ENCODE peak calls at places on chromosomes 3 and 15, in eight cellular contexts. Q, A, V, Z, L, W, O and D are unnamed samples. For H3K9me3, the result is how much of the 10 kb centered on the place peaks cover.

GRCh38 chr3:38836561-38836960 is 20.5 kb upstream of the SCN10A start:
- DNase-seq in A (no peak), Q (no peak), V (no peak), O (no peak), Z (no peak), L (no peak), W (no peak), D (no peak)

GRCh38 chr15:90818251-90819210 is 49.9 kb upstream of the FURIN start:
- DNase-seq in A (no peak), L (no peak), Z (no peak), W (no peak), V (no peak), Q (peak), O (no peak), D (no peak)

GRCh38 chr3:39013289-39013688 is 38.5 kb downstream of the SCN11A start:
- DNase-seq in O (no peak), Z (no peak), V (no peak), W (no peak), L (no peak), A (no peak), Q (no peak), D (no peak)

GRCh38 chr3:61627768-61628185 is 66.4 kb downstream of the PTPRG start:
- DNase-seq in V (no peak), W (no peak), A (peak), Q (no peak), L (no peak), Z (no peak), O (peak), D (peak)

GRCh38 chr15:77413687-77414349 is 6.1 kb downstream of the PEAK1 start:
- DNase-seq in Z (no peak), L (no peak), O (no peak), W (no peak), V (no peak), A (no peak), Q (no peak), D (no peak)

GRCh38 chr3:62688050-62688449 is 187.2 kb downstream of the CADPS start:
- DNase-seq in L (no peak), A (no peak), W (no peak), Z (no peak), O (no peak), V (no peak), Q (no peak), D (no peak)

GRCh38 chr3:56314842-56315241 is 153.4 kb downstream of the ERC2 start:
- DNase-seq in W (peak), O (no peak), V (no peak), Q (no peak), Z (no peak), A (no peak), L (no peak), D (no peak)

GRCh38 chr15:75455424-75455981 is 4.0 kb upstream of the SIN3A start:
- DNase-seq in L (peak), W (peak), O (peak), V (peak), Z (peak), Q (peak), A (peak), D (peak)

GRCh38 chr15:59519329-59519728 is 81.3 kb downstream of the FAM81A start:
- DNase-seq in A (no peak), L (no peak), W (no peak), V (no peak), Q (no peak), Z (no peak), O (no peak), D (no peak)

GRCh38 chr15:57534279-57534678 is 57.4 kb upstream of the MYZAP start:
- DNase-seq in Q (no peak), A (no peak), W (no peak), O (no peak), V (no peak), Z (no peak), L (no peak), D (no peak)

GRCh38 chr3:151228291-151229125 is 25.5 kb upstream of the GPR171 start:
- DNase-seq in A (peak), Z (no peak), V (no peak), W (no peak), Q (no peak), L (no peak), O (no peak), D (no peak)

GRCh38 chr3:64541803-64542202 is 146.0 kb downstream of the ADAMTS9 start:
- DNase-seq in Q (no peak), O (no peak), W (no peak), A (no peak), L (no peak), Z (no peak), V (no peak), D (no peak)

GRCh38 chr3:120637836-120638559 is 41.9 kb downstream of the NDUFB4 start:
- DNase-seq in A (no peak), Z (no peak), V (no peak), W (no peak), O (no peak), Q (no peak), L (no peak), D (no peak)

GRCh38 chr3:26308454-26308853 is 314.1 kb upstream of the LRRC3B start:
- DNase-seq in A (no peak), W (no peak), O (no peak), L (no peak), V (no peak), Z (no peak), Q (no peak), D (no peak)

GRCh38 chr3:13588221-13588701 is 39.3 kb downstream of the FBLN2 start:
- DNase-seq in A (no peak), L (no peak), Z (no peak), O (no peak), Q (no peak), V (no peak), W (no peak), D (no peak)

GRCh38 chr3:60774617-60775016 is 476.6 kb downstream of the FHIT start:
- DNase-seq in O (no peak), Z (no peak), V (no peak), W (no peak), A (no peak), L (no peak), Q (no peak), D (no peak)

GRCh38 chr3:105166893-105167292 is 199.8 kb upstream of the ALCAM start:
- DNase-seq in O (no peak), W (no peak), V (no peak), Z (no peak), L (no peak), A (no peak), Q (no peak), D (no peak)

GRCh38 chr15:99169769-99170311 is 65.0 kb downstream of the SYNM start:
- DNase-seq in W (no peak), Q (no peak), V (no peak), O (peak), A (peak), Z (peak), L (peak), D (no peak)

GRCh38 chr3:174533286-174533685 is 325.8 kb upstream of the NAALADL2 start:
- DNase-seq in Z (no peak), O (no peak), Q (no peak), V (no peak), A (no peak), L (no peak), W (no peak), D (no peak)

GRCh38 chr3:122795674-122795969 is 753 bp downstream of the SLC49A4 start:
- DNase-seq in V (no peak), W (no peak), Z (no peak), A (no peak), O (no peak), Q (no peak), L (no peak), D (no peak)

GRCh38 chr15:91471410-91471993 is 371.4 kb downstream of the SV2B start:
- DNase-seq in Z (no peak), Q (no peak), A (no peak), V (no peak), W (no peak), L (no peak), O (no peak), D (no peak)

GRCh38 chr3:176953106-176954080 is 243.9 kb downstream of the TBL1XR1 start:
- DNase-seq in Q (peak), V (no peak), W (peak), Z (peak), L (peak), A (peak), O (peak), D (no peak)

GRCh38 chr15:39922450-39923092 is 2.5 kb upstream of the GPR176 start:
- DNase-seq in W (no peak), A (no peak), Z (peak), O (no peak), Q (no peak), V (no peak), L (no peak), D (no peak)

GRCh38 chr15:69450968-69451695 is 1.5 kb upstream of the RPLP1 start:
- DNase-seq in O (no peak), W (no peak), Q (no peak), V (no peak), A (no peak), L (no peak), Z (no peak), D (no peak)

GRCh38 chr3:10173095-10173925 is 8.6 kb downstream of the IRAK2 start:
- DNase-seq in O (no peak), Z (no peak), Q (no peak), A (no peak), L (no peak), W (no peak), V (no peak), D (no peak)

GRCh38 chr3:1945698-1946097 is 153.0 kb upstream of the CNTN4 start:
- DNase-seq in Z (no peak), L (no peak), A (no peak), V (no peak), Q (no peak), W (no peak), O (no peak), D (no peak)
- H3K9me3 ChIP-seq in Z (under half), L (under half), A (under half), V (under half), Q (under half), W (under half), O (under half), D (under half)

GRCh38 chr15:29695486-29696167 is 126.6 kb downstream of the TJP1 start:
- DNase-seq in L (no peak), V (no peak), Z (no peak), A (no peak), Q (no peak), W (no peak), O (no peak), D (no peak)
- TF ChIP-seq CTCF in L (no peak), V (no peak), Z (no peak), A (no peak), Q (no peak), W (no peak), O (no peak), D (no peak)

DNA sequence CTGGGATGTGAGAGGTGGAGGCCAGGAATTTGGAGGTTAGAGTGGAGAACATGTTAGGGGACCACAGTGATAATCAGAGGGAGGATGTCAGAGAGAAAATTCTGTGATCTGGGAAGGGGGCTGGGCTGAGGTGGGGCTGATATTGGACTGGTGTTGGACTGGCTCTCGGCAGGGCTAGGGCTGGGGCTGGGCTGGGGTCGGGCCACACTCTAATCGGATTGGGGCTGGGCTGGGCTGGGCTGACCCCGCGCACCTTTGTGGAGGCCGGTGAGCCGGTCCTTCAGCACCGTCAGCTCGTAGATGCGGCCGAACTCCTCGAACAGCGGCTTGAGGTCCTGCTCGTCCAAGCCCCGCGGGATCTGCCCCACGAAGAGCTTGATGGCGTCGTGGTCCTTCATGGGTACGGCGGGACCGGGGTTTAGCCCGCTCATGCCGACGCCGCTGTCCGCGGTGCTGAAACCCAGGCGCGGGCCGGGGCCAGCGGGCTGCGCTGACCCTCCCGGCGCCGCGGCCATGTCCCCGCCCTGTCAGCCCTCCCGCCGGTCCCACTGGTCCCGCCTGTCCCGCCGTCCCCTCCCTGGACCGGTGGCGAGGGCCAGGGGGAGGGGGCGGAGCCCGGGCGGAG is 485 bp downstream of the CELF6 start:
- DNase-seq in Q (peak), L (peak), V (peak), O (peak), A (peak), W (peak), Z (peak), D (peak)
- H3K27ac ChIP-seq in Q (no peak), L (no peak), V (no peak), O (no peak), A (no peak), W (peak), Z (no peak), D (no peak)

GRCh38 chr15:25236143-25236860 is 202.5 kb downstream of the UBE3A start:
- DNase-seq in L (no peak), A (no peak), Q (no peak), V (no peak), Z (no peak), O (no peak), W (no peak), D (no peak)
- H3K9me3 ChIP-seq in L (under half), A (under half), Q (under half), V (half or more), Z (under half), O (under half), W (half or more), D (under half)

DNA sequence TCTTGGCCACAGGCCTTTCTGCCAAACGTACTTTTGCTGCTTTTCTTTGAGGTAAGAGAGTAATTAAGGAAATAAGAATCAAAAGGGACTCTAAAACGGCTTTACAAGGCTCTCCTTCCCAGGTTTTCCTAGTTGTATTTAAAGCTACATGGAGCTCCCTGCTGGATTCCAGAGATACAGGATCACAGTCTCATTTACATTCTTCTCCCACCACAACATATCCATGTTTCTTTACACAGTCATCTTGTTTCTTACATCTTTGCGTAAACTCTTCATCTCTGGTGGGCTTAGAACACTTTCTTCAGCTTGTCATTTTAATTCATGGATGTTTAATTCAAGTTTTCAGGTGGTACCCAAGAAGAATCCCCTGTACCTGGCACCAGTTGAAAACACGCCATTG is 117.6 kb upstream of the BFSP2 start:
- DNase-seq in L (no peak), A (no peak), Z (no peak), O (no peak), Q (no peak), W (no peak), V (no peak), D (no peak)
- TF ChIP-seq CTCF in L (no peak), A (no peak), Z (no peak), O (no peak), Q (no peak), W (no peak), V (no peak), D (no peak)

GRCh38 chr3:45684327-45684892 is 4.8 kb upstream of the SACM1L start:
- DNase-seq in Z (no peak), Q (no peak), V (no peak), O (no peak), A (no peak), W (no peak), L (no peak), D (no peak)
- H3K27ac ChIP-seq in Z (no peak), Q (no peak), V (no peak), O (no peak), A (no peak), W (peak), L (no peak), D (no peak)

GRCh38 chr3:168154101-168154500 is 58.4 kb upstream of the GOLIM4 start:
- DNase-seq in W (no peak), Q (no peak), Z (no peak), A (no peak), L (no peak), O (no peak), V (no peak), D (no peak)
- H3K9me3 ChIP-seq in W (under half), Q (under half), Z (under half), A (under half), L (under half), O (under half), V (under half), D (under half)

GRCh38 chr3:50242778-50243551 is 7.0 kb downstream of the GNAI2 start:
- DNase-seq in W (no peak), A (no peak), V (peak), L (no peak), Z (peak), O (peak), Q (peak), D (no peak)
- TF ChIP-seq CTCF in W (no peak), A (no peak), V (no peak), L (no peak), Z (no peak), O (no peak), Q (peak), D (no peak)

DNA sequence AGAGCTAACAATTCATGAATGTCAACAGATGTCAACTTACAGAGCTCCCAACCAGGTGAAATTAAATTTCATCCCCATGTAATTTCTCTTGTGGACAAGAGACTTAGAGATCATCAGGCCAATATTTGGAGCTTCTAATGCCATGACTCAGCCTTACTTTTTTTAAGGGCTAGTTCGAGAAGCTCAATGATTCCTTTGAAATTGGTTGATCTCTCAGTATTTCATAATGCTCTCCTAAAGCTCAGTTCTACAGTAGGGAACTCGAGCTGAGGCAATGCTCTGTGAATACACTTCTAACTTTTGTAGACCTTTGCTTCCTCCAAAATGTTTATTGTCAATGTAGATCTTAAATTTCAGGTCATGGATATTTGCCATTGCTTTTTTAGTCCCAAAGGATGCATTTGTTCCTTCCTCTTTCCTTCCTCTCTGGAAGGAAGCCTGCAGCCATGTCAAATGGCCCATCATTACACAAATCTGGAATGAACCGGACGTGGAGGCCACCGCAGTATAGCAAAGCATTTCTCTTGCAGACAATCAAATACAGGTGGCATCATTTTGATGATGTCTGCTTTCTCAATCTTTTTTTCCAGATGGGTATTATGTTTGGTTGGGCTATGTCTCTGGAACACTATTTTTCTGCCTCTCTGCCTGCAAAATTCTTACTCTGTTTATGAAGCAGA is 28.3 kb downstream of the STARD5 start:
- DNase-seq in V (no peak), Q (no peak), A (no peak), O (peak), Z (no peak), W (no peak), L (no peak), D (no peak)
- H3K27ac ChIP-seq in V (peak), Q (peak), A (no peak), O (peak), Z (no peak), W (no peak), L (no peak), D (peak)

GRCh38 chr15:22253676-22254408 is 173.5 kb downstream of the OR4M2 start:
- DNase-seq in Q (no peak), L (no peak), W (no peak), Z (no peak), V (no peak), A (no peak), O (no peak), D (no peak)
- H3K9me3 ChIP-seq in Q (under half), L (under half), W (under half), Z (under half), V (under half), A (under half), O (under half), D (under half)